ENCODE peak calls at places on chromosomes 4 and X, in eight cellular contexts. L, J, X, Y, G, T, U and Z are unnamed samples.

GRCh38 chrX:103792916-103793540 is 16.4 kb downstream of the PLP1 start:
- DNase-seq in T (peak), L (no peak), U (peak), Y (no peak), X (no peak), G (peak), J (peak), Z (peak)

GRCh38 chr4:36235306-36235705 is 9.0 kb downstream of the ARAP2 start:
- DNase-seq in Y (no peak), J (no peak), T (no peak), L (no peak), X (no peak), U (no peak), G (no peak), Z (no peak)

GRCh38 chrX:71541546-71542022 is 8.7 kb downstream of the OGT start:
- DNase-seq in U (peak), G (peak), J (peak), T (peak), Y (no peak), L (no peak), X (no peak), Z (peak)

GRCh38 chrX:48957477-48957826 is at the start of gene OTUD5:
- DNase-seq in X (no peak), L (no peak), G (no peak), J (no peak), T (no peak), Y (peak), U (no peak), Z (no peak)

GRCh38 chr4:2266181-2266580 is 4.3 kb upstream of the MXD4 start:
- DNase-seq in J (peak), X (no peak), Y (peak), L (no peak), U (peak), G (peak), T (no peak), Z (peak)

GRCh38 chr4:84401669-84402068 is 97.4 kb downstream of the NKX6-1 start:
- DNase-seq in U (no peak), L (no peak), T (no peak), J (no peak), G (no peak), X (no peak), Y (no peak), Z (no peak)

GRCh38 chrX:121008920-121009319 is 23.4 kb upstream of the CT47A1 start:
- DNase-seq in J (peak), T (peak), L (no peak), Y (no peak), G (no peak), U (peak), X (no peak), Z (no peak)

GRCh38 chrX:643911-644303 is 13.3 kb downstream of the SHOX start:
- DNase-seq in T (no peak), J (no peak), L (peak), U (no peak), G (no peak), X (peak), Y (no peak), Z (no peak)

GRCh38 chr4:3711183-3712111 is 54.7 kb upstream of the ADRA2C start:
- DNase-seq in L (no peak), Y (peak), U (no peak), G (no peak), T (no peak), X (no peak), J (no peak), Z (no peak)

GRCh38 chr4:88211473-88212252 is 53.2 kb upstream of the ABCG2 start:
- DNase-seq in T (peak), U (peak), G (peak), X (no peak), Y (no peak), L (no peak), J (peak), Z (no peak)

GRCh38 chr4:163590103-163590502 is 95.6 kb downstream of the TMA16 start:
- DNase-seq in T (no peak), X (no peak), Y (no peak), G (no peak), J (no peak), L (no peak), U (no peak), Z (no peak)

GRCh38 chrX:28124416-28124815 is 143.2 kb upstream of the DCAF8L1 start:
- DNase-seq in G (no peak), Y (no peak), J (no peak), L (no peak), U (no peak), T (no peak), X (no peak), Z (no peak)

GRCh38 chrX:121823406-121823805 is 776.0 kb downstream of the GLUD2 start:
- DNase-seq in Y (no peak), L (no peak), X (no peak), T (no peak), U (no peak), G (no peak), J (no peak), Z (no peak)

GRCh38 chrX:53695901-53696300 is 9.4 kb upstream of the HUWE1 start:
- DNase-seq in L (no peak), J (no peak), G (no peak), Y (no peak), U (no peak), X (no peak), T (no peak), Z (no peak)

GRCh38 chr4:117447925-117448324 is 362.5 kb upstream of the TRAM1L1 start:
- DNase-seq in X (no peak), T (no peak), L (no peak), J (no peak), G (no peak), U (no peak), Y (no peak), Z (no peak)

GRCh38 chr4:90419124-90419711 is 292.0 kb downstream of the CCSER1 start:
- DNase-seq in U (peak), L (no peak), X (no peak), Y (no peak), J (peak), G (peak), T (peak), Z (no peak)

GRCh38 chr4:125519376-125520171 is 204.8 kb downstream of the FAT4 start:
- DNase-seq in T (no peak), Y (no peak), U (no peak), G (no peak), X (no peak), J (no peak), L (no peak), Z (no peak)

GRCh38 chr4:175252642-175253041 is 334.5 kb downstream of the ADAM29 start:
- DNase-seq in L (peak), U (no peak), J (no peak), G (no peak), Y (peak), T (no peak), X (no peak), Z (no peak)

GRCh38 chrX:36357855-36358254 is 438.3 kb downstream of the CFAP47 start:
- DNase-seq in G (no peak), X (no peak), L (no peak), T (no peak), J (no peak), U (no peak), Y (no peak), Z (no peak)

GRCh38 chrX:19514791-19515614 is at the start of gene MAP3K15:
- DNase-seq in L (peak), T (peak), Y (peak), J (no peak), U (peak), X (no peak), G (no peak), Z (no peak)

GRCh38 chrX:53283567-53283966 is 2.2 kb upstream of the IQSEC2 start:
- DNase-seq in T (no peak), J (no peak), G (no peak), U (no peak), X (no peak), Y (no peak), L (no peak), Z (no peak)

GRCh38 chr4:108849611-108850406 is 87.0 kb upstream of the ETNPPL start:
- DNase-seq in U (peak), L (no peak), X (no peak), G (peak), T (peak), J (peak), Y (no peak), Z (peak)

GRCh38 chr4:126630171-126630570 is 1002.6 kb upstream of the INTU start:
- DNase-seq in T (peak), J (peak), G (peak), L (no peak), U (peak), Y (no peak), X (no peak), Z (no peak)

GRCh38 chr4:62544428-62544827 is 1344.3 kb downstream of the ADGRL3 start:
- DNase-seq in L (no peak), T (peak), J (peak), U (peak), G (no peak), Y (no peak), X (no peak), Z (no peak)

GRCh38 chr4:105194328-105195231 is 47.9 kb downstream of the TET2 start:
- DNase-seq in J (peak), G (peak), Y (no peak), X (no peak), L (no peak), T (peak), U (no peak), Z (no peak)

GRCh38 chrX:13968198-13968597 is 61.5 kb downstream of the GEMIN8 start:
- DNase-seq in T (no peak), Y (no peak), L (no peak), J (no peak), G (no peak), X (no peak), U (no peak), Z (no peak)

GRCh38 chr4:9877123-9877522 is 95.7 kb downstream of the DRD5 start:
- DNase-seq in U (no peak), T (no peak), G (no peak), J (no peak), X (no peak), L (peak), Y (no peak), Z (no peak)
- TF ChIP-seq CTCF in U (no peak), T (no peak), G (no peak), J (no peak), X (no peak), L (no peak), Y (no peak), Z (no peak)

GRCh38 chr4:185735887-185736286 is 76.1 kb downstream of the SORBS2 start:
- DNase-seq in X (no peak), Y (no peak), L (no peak), U (no peak), T (no peak), J (no peak), G (no peak), Z (no peak)

GRCh38 chr4:185738851-185739250 is 73.1 kb downstream of the SORBS2 start:
- DNase-seq in L (no peak), Y (no peak), T (no peak), U (no peak), X (no peak), J (no peak), G (no peak), Z (no peak)

GRCh38 chr4:185740471-185740873 is 71.5 kb downstream of the SORBS2 start:
- DNase-seq in J (no peak), X (no peak), U (peak), T (no peak), L (no peak), G (peak), Y (no peak), Z (no peak)

GRCh38 chr4:185737489-185738037 is 74.4 kb downstream of the SORBS2 start:
- DNase-seq in G (no peak), U (no peak), J (no peak), X (no peak), L (no peak), Y (peak), T (no peak), Z (no peak)

GRCh38 chr4:185738038-185738552 is 73.9 kb downstream of the SORBS2 start:
- DNase-seq in J (peak), U (peak), L (no peak), G (peak), X (no peak), T (peak), Y (no peak), Z (peak)
- H3K4me3 ChIP-seq in J (peak), U (no peak), L (no peak), G (no peak), X (no peak), T (peak), Y (peak), Z (peak)

GRCh38 chr4:158781963-158782362 is 13.1 kb downstream of the FNIP2 start:
- DNase-seq in G (no peak), T (no peak), U (no peak), X (no peak), L (no peak), J (no peak), Y (no peak), Z (no peak)
- TF ChIP-seq CTCF in G (no peak), T (no peak), U (no peak), X (no peak), L (no peak), J (no peak), Y (no peak), Z (no peak)

DNA sequence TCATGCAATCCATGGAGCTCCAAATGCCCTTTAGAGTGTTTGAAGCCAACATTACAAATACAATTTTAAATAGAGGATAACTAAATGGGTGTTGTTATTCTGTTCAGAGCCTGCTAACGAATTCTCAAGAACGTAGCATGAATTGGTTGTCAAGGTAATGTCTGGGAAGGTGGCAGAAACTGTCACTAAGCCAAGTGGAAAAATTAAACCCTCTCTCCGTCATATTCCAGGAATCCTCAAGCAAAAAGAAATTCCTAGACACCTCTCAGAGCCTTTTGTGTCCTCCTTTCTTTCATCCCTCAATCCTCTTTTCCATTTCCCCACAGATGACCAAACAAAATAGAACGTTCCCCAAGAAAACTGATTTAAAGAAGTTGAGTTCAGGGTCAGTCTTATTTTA is 204.0 kb downstream of the MID1 start:
- DNase-seq in T (no peak), Y (no peak), L (no peak), G (no peak), J (no peak), X (no peak), U (no peak), Z (no peak)
- H3K4me3 ChIP-seq in T (no peak), Y (no peak), L (no peak), G (no peak), J (no peak), X (no peak), U (no peak), Z (no peak)

GRCh38 chrX:51144828-51145442 is 187.7 kb upstream of the NUDT10 start:
- DNase-seq in L (no peak), J (peak), T (peak), G (peak), Y (no peak), U (peak), X (no peak), Z (no peak)

DNA sequence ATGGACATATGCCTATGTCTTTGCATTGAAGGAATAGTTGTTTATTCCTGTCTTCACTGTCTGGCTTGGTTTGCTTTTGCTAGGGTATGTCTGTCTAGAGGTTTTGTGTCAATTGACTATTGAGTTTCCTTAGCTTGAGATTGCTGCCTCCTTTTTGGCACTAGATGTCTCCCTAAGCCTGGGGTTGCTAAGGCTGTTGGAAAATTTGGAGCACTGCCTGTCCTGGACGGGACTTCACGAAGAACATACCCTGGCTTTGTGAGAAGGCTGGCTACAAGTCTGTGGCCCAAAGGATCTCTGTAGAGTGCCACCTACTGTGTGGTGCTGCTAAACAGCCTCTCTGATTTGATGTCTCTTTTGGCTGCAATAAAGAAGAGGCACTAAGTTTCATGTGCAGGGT is 183.8 kb upstream of the NUDT10 start:
- DNase-seq in J (peak), L (no peak), Y (no peak), X (no peak), U (peak), T (peak), G (no peak), Z (no peak)
- TF ChIP-seq CTCF in J (no peak), L (no peak), Y (no peak), X (no peak), U (no peak), T (no peak), G (no peak), Z (peak)

DNA sequence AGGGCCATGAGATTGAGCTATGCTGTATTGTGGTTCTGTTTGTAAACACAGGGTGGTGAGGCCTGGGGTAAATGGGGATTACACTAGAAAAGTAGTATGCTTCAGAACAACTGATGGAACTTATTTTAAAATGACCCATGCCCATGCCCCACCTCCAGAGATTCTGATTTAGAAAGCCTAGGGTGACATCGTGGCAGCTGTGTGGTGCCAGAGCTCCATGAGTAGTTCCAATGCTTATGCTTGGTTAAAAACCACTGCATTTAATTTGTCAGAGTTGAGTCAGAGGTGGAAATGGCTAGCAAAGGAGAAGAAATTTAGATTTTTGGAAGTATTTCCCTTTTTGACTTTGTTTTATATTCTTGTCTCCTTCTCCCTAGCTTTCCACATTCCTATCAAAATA is 63.4 kb upstream of the PDE5A start:
- DNase-seq in U (no peak), Y (no peak), J (no peak), G (peak), L (no peak), T (peak), X (no peak), Z (peak)
- H3K4me3 ChIP-seq in U (no peak), Y (no peak), J (no peak), G (no peak), L (no peak), T (no peak), X (no peak), Z (no peak)

GRCh38 chr4:87009095-87009648 is 74.4 kb downstream of the AFF1 start:
- DNase-seq in L (no peak), G (no peak), T (no peak), J (no peak), Y (no peak), U (no peak), X (no peak), Z (no peak)

GRCh38 chr4:87005369-87005689 is 70.5 kb downstream of the AFF1 start:
- DNase-seq in G (peak), U (no peak), J (no peak), Y (no peak), L (no peak), X (no peak), T (no peak), Z (no peak)

GRCh38 chr4:87007345-87008181 is 72.8 kb downstream of the AFF1 start:
- DNase-seq in U (peak), L (peak), T (peak), G (peak), Y (peak), X (no peak), J (peak), Z (no peak)

GRCh38 chr4:87005690-87006461 is 71.1 kb downstream of the AFF1 start:
- DNase-seq in L (no peak), X (no peak), J (no peak), U (no peak), Y (no peak), T (no peak), G (peak), Z (no peak)

DNA sequence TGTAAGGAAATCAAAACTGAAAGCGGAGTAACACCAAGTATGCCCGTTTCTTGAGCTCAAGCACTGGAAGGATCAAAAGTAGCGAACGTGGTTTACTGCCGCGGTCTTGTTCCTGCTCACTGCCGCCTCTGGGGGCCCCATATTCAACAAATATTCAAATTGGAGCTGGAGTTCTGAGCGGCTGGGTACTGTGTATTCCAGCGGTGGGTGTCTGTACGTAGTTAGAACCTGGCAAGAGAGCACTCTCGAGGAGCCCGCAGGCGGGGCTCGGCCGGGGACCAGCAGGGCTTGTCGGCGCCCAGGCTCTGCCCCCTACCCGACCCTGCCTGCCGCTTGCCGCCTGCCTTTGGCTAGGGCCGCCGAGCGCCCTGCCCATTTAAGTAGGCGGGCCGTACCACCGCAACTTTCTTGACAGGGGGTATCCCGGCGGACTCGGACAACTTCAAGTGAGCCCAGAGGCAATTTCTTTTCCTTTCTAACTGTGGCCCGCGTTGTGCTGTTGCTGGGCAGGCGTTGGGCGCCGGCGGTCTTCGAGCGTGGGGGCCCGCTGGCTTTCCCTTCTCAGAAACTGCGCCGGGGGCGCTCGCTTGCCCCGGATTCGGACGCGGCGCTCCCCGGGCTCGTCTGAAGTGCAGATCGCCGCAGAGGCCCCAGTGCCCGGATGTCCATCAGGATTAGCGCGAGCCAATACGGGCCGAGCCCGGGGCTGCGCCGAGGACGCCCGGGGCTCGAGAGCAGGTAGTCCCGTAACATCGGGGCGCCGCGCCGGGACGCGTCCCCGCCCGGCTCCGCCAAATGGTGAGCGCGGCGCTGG is 71.9 kb downstream of the AFF1 start:
- DNase-seq in X (no peak), L (peak), Y (peak), T (peak), G (peak), J (peak), U (peak), Z (peak)
- TF ChIP-seq CTCF in X (no peak), L (no peak), Y (peak), T (peak), G (peak), J (peak), U (peak), Z (peak)

GRCh38 chr4:127641524-127641923 is 8.8 kb downstream of the INTU start:
- DNase-seq in G (peak), U (peak), Y (no peak), T (peak), J (peak), X (no peak), L (no peak), Z (no peak)

GRCh38 chr4:127648061-127648460 is 15.3 kb downstream of the INTU start:
- DNase-seq in X (no peak), T (peak), U (no peak), Y (no peak), L (no peak), J (no peak), G (peak), Z (no peak)

GRCh38 chr4:127643791-127644190 is 11.0 kb downstream of the INTU start:
- DNase-seq in Y (no peak), J (no peak), T (no peak), X (no peak), U (no peak), L (no peak), G (no peak), Z (no peak)

DNA sequence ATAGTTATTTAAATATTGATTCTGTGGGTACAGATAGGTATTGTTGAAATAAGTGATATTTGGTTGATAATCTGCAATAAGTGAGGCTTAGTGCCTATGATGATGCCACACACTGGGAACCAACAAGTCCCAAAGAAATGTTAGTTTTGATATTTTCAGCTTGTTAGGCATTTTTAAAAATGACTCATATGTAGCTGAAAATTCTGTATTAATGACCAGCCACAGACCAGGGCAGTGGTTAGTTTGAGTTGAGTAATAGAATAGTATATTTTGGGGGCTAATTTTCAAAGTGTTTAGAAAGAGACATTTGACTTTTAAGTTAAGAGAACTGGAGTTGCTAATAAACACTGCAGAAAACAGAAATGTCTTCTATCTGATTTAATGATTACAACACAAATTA is 9.4 kb downstream of the INTU start:
- DNase-seq in G (peak), U (no peak), L (no peak), Y (no peak), T (peak), X (no peak), J (no peak), Z (no peak)
- H3K4me3 ChIP-seq in G (peak), U (no peak), L (no peak), Y (peak), T (no peak), X (no peak), J (no peak), Z (no peak)